ENCODE peak calls at places on chromosomes 2 and 18, in ten cellular contexts. One of them, this sample, is unnamed.

GRCh38 chr2:203928849-203929248 is 7.7 kb upstream of the ICOS start:
- DNase-seq in astrocyte of the cerebellum: no peak
- DNase-seq in brain microvascular endothelial cell: no peak
- DNase-seq in heart right ventricle: no peak
- DNase-seq in endodermal cell: no peak
- DNase-seq in GM23338: peak; percentile 11
- DNase-seq in fibroblast of the aortic adventitia: peak; percentile 32
- DNase-seq in astrocyte: no peak
- DNase-seq in AG09309: no peak
- DNase-seq in left ventricle myocardium inferior: no peak
- DNase-seq in this sample: peak; percentile 24

GRCh38 chr2:157761520-157761919 is 114.6 kb downstream of the ACVR1 start:
- DNase-seq in astrocyte of the cerebellum: no peak
- DNase-seq in brain microvascular endothelial cell: no peak
- DNase-seq in heart right ventricle: no peak
- DNase-seq in endodermal cell: no peak
- DNase-seq in GM23338: peak; percentile 45
- DNase-seq in fibroblast of the aortic adventitia: peak; percentile 22
- DNase-seq in astrocyte: peak; percentile 65
- DNase-seq in AG09309: no peak
- DNase-seq in left ventricle myocardium inferior: no peak
- DNase-seq in this sample: peak; percentile 44

GRCh38 chr2:226529556-226529955 is 270.1 kb downstream of the IRS1 start:
- DNase-seq in astrocyte of the cerebellum: no peak
- DNase-seq in brain microvascular endothelial cell: no peak
- DNase-seq in heart right ventricle: no peak
- DNase-seq in endodermal cell: no peak
- DNase-seq in GM23338: no peak
- DNase-seq in fibroblast of the aortic adventitia: no peak
- DNase-seq in astrocyte: no peak
- DNase-seq in AG09309: no peak
- DNase-seq in left ventricle myocardium inferior: no peak
- DNase-seq in this sample: no peak

GRCh38 chr2:69119541-69119940 is 106.6 kb downstream of the ANTXR1 start:
- DNase-seq in astrocyte of the cerebellum: no peak
- DNase-seq in brain microvascular endothelial cell: no peak
- DNase-seq in heart right ventricle: no peak
- DNase-seq in endodermal cell: peak; percentile 28
- DNase-seq in GM23338: no peak
- DNase-seq in fibroblast of the aortic adventitia: no peak
- DNase-seq in astrocyte: no peak
- DNase-seq in AG09309: no peak
- DNase-seq in left ventricle myocardium inferior: no peak
- DNase-seq in this sample: no peak

GRCh38 chr2:200081221-200081620 is 125.8 kb downstream of the MAIP1 start:
- DNase-seq in astrocyte of the cerebellum: no peak
- DNase-seq in brain microvascular endothelial cell: no peak
- DNase-seq in heart right ventricle: no peak
- DNase-seq in endodermal cell: no peak
- DNase-seq in GM23338: peak; percentile 57
- DNase-seq in fibroblast of the aortic adventitia: no peak
- DNase-seq in astrocyte: peak; percentile 23
- DNase-seq in AG09309: no peak
- DNase-seq in left ventricle myocardium inferior: no peak
- DNase-seq in this sample: no peak

GRCh38 chr2:129778608-129778877 is 200.9 kb upstream of the RAB6C start:
- DNase-seq in astrocyte of the cerebellum: no peak
- DNase-seq in brain microvascular endothelial cell: no peak
- DNase-seq in heart right ventricle: no peak
- DNase-seq in endodermal cell: peak; percentile 28
- DNase-seq in GM23338: no peak
- DNase-seq in fibroblast of the aortic adventitia: no peak
- DNase-seq in astrocyte: no peak
- DNase-seq in AG09309: no peak
- DNase-seq in left ventricle myocardium inferior: no peak
- DNase-seq in this sample: no peak

GRCh38 chr2:157935378-157935726 is 59.2 kb upstream of the ACVR1 start:
- DNase-seq in astrocyte of the cerebellum: no peak
- DNase-seq in brain microvascular endothelial cell: no peak
- DNase-seq in heart right ventricle: no peak
- DNase-seq in endodermal cell: no peak
- DNase-seq in GM23338: no peak
- DNase-seq in fibroblast of the aortic adventitia: no peak
- DNase-seq in astrocyte: no peak
- DNase-seq in AG09309: no peak
- DNase-seq in left ventricle myocardium inferior: no peak
- DNase-seq in this sample: no peak

GRCh38 chr2:1588051-1588993 is 156.0 kb downstream of the PXDN start:
- DNase-seq in astrocyte of the cerebellum: no peak
- DNase-seq in brain microvascular endothelial cell: no peak
- DNase-seq in heart right ventricle: no peak
- DNase-seq in endodermal cell: peak; percentile 52
- DNase-seq in GM23338: no peak
- DNase-seq in fibroblast of the aortic adventitia: no peak
- DNase-seq in astrocyte: no peak
- DNase-seq in AG09309: no peak
- DNase-seq in left ventricle myocardium inferior: no peak
- DNase-seq in this sample: no peak

GRCh38 chr18:13003466-13003896 is 12.3 kb downstream of the CEP192 start:
- DNase-seq in astrocyte of the cerebellum: peak; percentile 64
- DNase-seq in brain microvascular endothelial cell: peak; percentile 68
- DNase-seq in heart right ventricle: no peak
- DNase-seq in endodermal cell: peak; percentile 95
- DNase-seq in GM23338: peak; percentile 94
- DNase-seq in fibroblast of the aortic adventitia: peak; percentile 72
- DNase-seq in astrocyte: peak; percentile 62
- DNase-seq in AG09309: peak; percentile 39
- DNase-seq in left ventricle myocardium inferior: no peak
- DNase-seq in this sample: peak; percentile 79

GRCh38 chr18:56565596-56566355 is 72.6 kb downstream of the TXNL1 start:
- DNase-seq in astrocyte of the cerebellum: peak; percentile 23
- DNase-seq in brain microvascular endothelial cell: peak; percentile 44
- DNase-seq in heart right ventricle: no peak
- DNase-seq in endodermal cell: no peak
- DNase-seq in GM23338: no peak
- DNase-seq in fibroblast of the aortic adventitia: peak; percentile 98
- DNase-seq in astrocyte: peak; percentile 92
- DNase-seq in AG09309: peak; percentile 97
- DNase-seq in left ventricle myocardium inferior: no peak
- DNase-seq in this sample: peak; percentile 94

GRCh38 chr18:49189772-49190171 is 239.0 kb upstream of the SMAD7 start:
- DNase-seq in astrocyte of the cerebellum: no peak
- DNase-seq in brain microvascular endothelial cell: no peak
- DNase-seq in heart right ventricle: no peak
- DNase-seq in endodermal cell: no peak
- DNase-seq in GM23338: no peak
- DNase-seq in fibroblast of the aortic adventitia: peak; percentile 49
- DNase-seq in astrocyte: peak; percentile 32
- DNase-seq in AG09309: no peak
- DNase-seq in left ventricle myocardium inferior: no peak
- DNase-seq in this sample: no peak

DNA sequence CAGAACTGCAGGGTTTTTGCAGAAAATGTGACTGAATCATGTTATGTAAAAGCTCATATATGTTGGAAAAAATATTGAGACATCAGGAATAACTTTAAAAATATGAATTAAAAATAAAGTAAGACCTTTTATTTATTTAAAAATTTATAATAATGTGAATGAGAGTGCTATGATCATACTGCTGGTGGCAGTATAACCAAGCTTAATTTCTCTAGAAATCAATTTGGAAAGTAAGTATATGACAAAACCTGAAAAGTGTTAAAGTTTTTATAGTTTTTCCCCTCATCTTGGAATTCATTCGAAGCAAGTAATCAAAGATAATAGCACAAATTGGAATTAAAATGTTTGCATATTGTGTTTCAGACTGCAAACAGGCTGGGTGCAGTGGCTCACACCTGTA is 7.5 kb downstream of the SLC39A10 start:
- DNase-seq in astrocyte of the cerebellum: no peak
- DNase-seq in brain microvascular endothelial cell: no peak
- DNase-seq in heart right ventricle: no peak
- DNase-seq in endodermal cell: no peak
- DNase-seq in GM23338: no peak
- DNase-seq in fibroblast of the aortic adventitia: peak; percentile 51
- DNase-seq in astrocyte: no peak
- DNase-seq in AG09309: no peak
- DNase-seq in left ventricle myocardium inferior: no peak
- DNase-seq in this sample: no peak
- TF ChIP-seq CTCF in astrocyte of the cerebellum: no peak
- TF ChIP-seq CTCF in brain microvascular endothelial cell: no peak
- TF ChIP-seq CTCF in heart right ventricle: peak; percentile 26
- TF ChIP-seq CTCF in endodermal cell: peak; percentile 42
- TF ChIP-seq CTCF in GM23338: no peak
- TF ChIP-seq CTCF in fibroblast of the aortic adventitia: peak; percentile 30
- TF ChIP-seq CTCF in astrocyte: peak; percentile 8
- TF ChIP-seq CTCF in AG09309: peak; percentile 8
- TF ChIP-seq CTCF in left ventricle myocardium inferior: peak; percentile 17
- TF ChIP-seq CTCF in this sample: peak; percentile 4

DNA sequence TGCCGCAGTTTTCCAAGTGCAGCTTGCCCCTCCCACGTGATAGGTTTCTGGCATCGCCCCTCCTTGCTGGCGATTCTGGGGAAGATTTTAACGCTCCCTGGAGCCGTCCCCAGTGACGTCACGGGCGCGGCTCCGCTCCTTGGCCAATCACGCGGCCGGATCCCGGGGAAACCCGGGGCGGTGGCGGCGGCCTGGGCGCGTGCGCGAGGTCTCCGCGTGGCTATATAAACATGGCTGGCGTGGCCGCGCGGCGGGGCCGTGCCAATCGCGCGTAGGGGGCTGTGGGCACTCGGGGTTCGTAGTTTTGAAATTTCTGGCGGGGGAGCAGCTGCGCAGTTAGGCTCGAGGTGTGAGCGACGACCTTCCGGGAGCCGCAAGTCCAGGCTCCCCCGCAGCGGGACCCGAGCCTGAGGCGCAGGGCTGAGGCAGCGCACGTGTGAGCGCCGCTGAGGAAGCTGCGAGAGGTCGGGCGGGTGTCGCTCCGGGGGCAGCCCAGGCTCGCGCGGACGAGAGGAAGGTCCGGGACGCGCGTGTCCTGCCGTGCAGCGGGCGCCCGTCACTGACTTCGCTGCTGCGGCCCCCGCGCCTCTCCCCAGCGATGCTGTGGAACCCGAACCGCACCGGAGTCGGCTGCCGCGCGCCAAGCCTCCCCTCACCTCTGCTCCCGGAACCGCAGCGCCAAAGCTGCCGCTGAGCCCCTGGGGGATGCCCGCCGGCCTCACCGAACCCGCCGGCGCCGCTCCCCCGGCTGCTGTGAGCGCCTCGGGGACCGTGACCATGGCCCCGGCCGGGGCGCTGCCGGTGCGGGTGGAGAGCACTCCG is at the start of gene TAF4B:
- DNase-seq in astrocyte of the cerebellum: peak; percentile 79
- DNase-seq in brain microvascular endothelial cell: peak; percentile 90
- DNase-seq in heart right ventricle: peak; percentile 94
- DNase-seq in endodermal cell: peak; percentile 97
- DNase-seq in GM23338: peak; percentile 97
- DNase-seq in fibroblast of the aortic adventitia: peak; percentile 90
- DNase-seq in astrocyte: peak; percentile 78
- DNase-seq in AG09309: peak; percentile 43
- DNase-seq in left ventricle myocardium inferior: peak; percentile 94
- DNase-seq in this sample: peak; percentile 92
- H3K4me3 ChIP-seq in astrocyte of the cerebellum: peak within 1 kb of the TSS; percentile 91
- H3K4me3 ChIP-seq in brain microvascular endothelial cell: peak within 1 kb of the TSS; percentile 79
- H3K4me3 ChIP-seq in heart right ventricle: peak within 1 kb of the TSS; percentile 80
- H3K4me3 ChIP-seq in endodermal cell: peak within 1 kb of the TSS; percentile 85
- H3K4me3 ChIP-seq in GM23338: peak within 1 kb of the TSS; percentile 84
- H3K4me3 ChIP-seq in fibroblast of the aortic adventitia: peak within 1 kb of the TSS; percentile 86
- H3K4me3 ChIP-seq in astrocyte: peak within 1 kb of the TSS; percentile 71
- H3K4me3 ChIP-seq in AG09309: peak within 1 kb of the TSS; percentile 75
- H3K4me3 ChIP-seq in left ventricle myocardium inferior: peak within 1 kb of the TSS; percentile 95
- H3K4me3 ChIP-seq in this sample: peak within 1 kb of the TSS; percentile 81

GRCh38 chr18:7366597-7366996 is 135.7 kb downstream of the LRRC30 start:
- DNase-seq in astrocyte of the cerebellum: no peak
- DNase-seq in brain microvascular endothelial cell: no peak
- DNase-seq in heart right ventricle: no peak
- DNase-seq in endodermal cell: peak; percentile 53
- DNase-seq in GM23338: no peak
- DNase-seq in fibroblast of the aortic adventitia: no peak
- DNase-seq in astrocyte: no peak
- DNase-seq in AG09309: no peak
- DNase-seq in left ventricle myocardium inferior: no peak
- DNase-seq in this sample: no peak

GRCh38 chr18:7370812-7371211 is 139.9 kb downstream of the LRRC30 start:
- DNase-seq in astrocyte of the cerebellum: no peak
- DNase-seq in brain microvascular endothelial cell: no peak
- DNase-seq in heart right ventricle: peak; percentile 76
- DNase-seq in endodermal cell: peak; percentile 24
- DNase-seq in GM23338: no peak
- DNase-seq in fibroblast of the aortic adventitia: no peak
- DNase-seq in astrocyte: no peak
- DNase-seq in AG09309: no peak
- DNase-seq in left ventricle myocardium inferior: peak; percentile 69
- DNase-seq in this sample: no peak

GRCh38 chr18:7370375-7370774 is 139.5 kb downstream of the LRRC30 start:
- DNase-seq in astrocyte of the cerebellum: no peak
- DNase-seq in brain microvascular endothelial cell: no peak
- DNase-seq in heart right ventricle: peak; percentile 34
- DNase-seq in endodermal cell: no peak
- DNase-seq in GM23338: no peak
- DNase-seq in fibroblast of the aortic adventitia: no peak
- DNase-seq in astrocyte: no peak
- DNase-seq in AG09309: no peak
- DNase-seq in left ventricle myocardium inferior: peak; percentile 45
- DNase-seq in this sample: no peak

GRCh38 chr18:7369006-7369405 is 138.1 kb downstream of the LRRC30 start:
- DNase-seq in astrocyte of the cerebellum: no peak
- DNase-seq in brain microvascular endothelial cell: no peak
- DNase-seq in heart right ventricle: no peak
- DNase-seq in endodermal cell: no peak
- DNase-seq in GM23338: peak; percentile 16
- DNase-seq in fibroblast of the aortic adventitia: no peak
- DNase-seq in astrocyte: no peak
- DNase-seq in AG09309: no peak
- DNase-seq in left ventricle myocardium inferior: no peak
- DNase-seq in this sample: no peak

DNA sequence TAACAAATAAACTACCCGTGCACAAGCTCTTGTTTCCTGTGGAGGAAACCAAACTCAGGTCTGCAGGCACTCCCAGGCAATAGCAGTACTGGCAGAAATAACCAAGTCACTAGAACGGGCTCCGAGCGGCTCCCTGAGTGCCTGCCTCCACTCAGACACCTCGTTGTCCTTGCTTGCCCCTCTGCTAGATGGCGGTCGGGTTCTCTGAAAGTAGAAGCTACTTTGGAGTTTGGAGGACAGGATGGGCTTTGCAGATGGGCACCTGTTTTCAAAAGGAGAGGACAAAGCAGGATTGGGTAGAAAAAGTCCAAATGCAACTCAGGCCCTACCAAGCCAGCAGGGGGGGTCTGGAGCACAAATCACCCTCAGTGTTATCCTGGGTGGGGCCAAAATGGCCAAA is 136.4 kb downstream of the LRRC30 start:
- DNase-seq in astrocyte of the cerebellum: no peak
- DNase-seq in brain microvascular endothelial cell: no peak
- DNase-seq in heart right ventricle: peak; percentile 17
- DNase-seq in endodermal cell: peak; percentile 72
- DNase-seq in GM23338: peak; percentile 45
- DNase-seq in fibroblast of the aortic adventitia: no peak
- DNase-seq in astrocyte: no peak
- DNase-seq in AG09309: no peak
- DNase-seq in left ventricle myocardium inferior: no peak
- DNase-seq in this sample: no peak
- TF ChIP-seq CTCF in astrocyte of the cerebellum: no peak
- TF ChIP-seq CTCF in brain microvascular endothelial cell: no peak
- TF ChIP-seq CTCF in heart right ventricle: peak; percentile 32
- TF ChIP-seq CTCF in endodermal cell: peak; percentile 54
- TF ChIP-seq CTCF in GM23338: peak; percentile 44
- TF ChIP-seq CTCF in fibroblast of the aortic adventitia: no peak
- TF ChIP-seq CTCF in astrocyte: no peak
- TF ChIP-seq CTCF in AG09309: no peak
- TF ChIP-seq CTCF in left ventricle myocardium inferior: peak; percentile 14
- TF ChIP-seq CTCF in this sample: no peak

GRCh38 chr2:134639265-134639664 is 79.5 kb downstream of the TMEM163 start:
- DNase-seq in astrocyte of the cerebellum: no peak
- DNase-seq in brain microvascular endothelial cell: no peak
- DNase-seq in heart right ventricle: no peak
- DNase-seq in endodermal cell: no peak
- DNase-seq in GM23338: no peak
- DNase-seq in fibroblast of the aortic adventitia: no peak
- DNase-seq in astrocyte: no peak
- DNase-seq in AG09309: no peak
- DNase-seq in left ventricle myocardium inferior: no peak
- DNase-seq in this sample: no peak
- H3K4me3 ChIP-seq in astrocyte of the cerebellum: no peak overlapping the region
- H3K4me3 ChIP-seq in brain microvascular endothelial cell: no peak overlapping the region
- H3K4me3 ChIP-seq in heart right ventricle: no peak overlapping the region
- H3K4me3 ChIP-seq in endodermal cell: no peak overlapping the region
- H3K4me3 ChIP-seq in GM23338: no peak overlapping the region
- H3K4me3 ChIP-seq in fibroblast of the aortic adventitia: no peak overlapping the region
- H3K4me3 ChIP-seq in astrocyte: no peak overlapping the region
- H3K4me3 ChIP-seq in AG09309: no peak overlapping the region
- H3K4me3 ChIP-seq in left ventricle myocardium inferior: no peak overlapping the region
- H3K4me3 ChIP-seq in this sample: no peak overlapping the region

This sample was measured in foreskin fibroblast.